ENCODE peak calls at places on chromosome 4, in ten cellular contexts. J, Z, S, I, A, P, D, H, G and W are unnamed samples. For H3K4me1, the result is how much of the 10 kb centered on the place peaks cover.

GRCh38 chr4:16083217-16084191 is at the start of gene PROM1:
- DNase-seq in J (no peak), Z (no peak), S (peak), I (no peak), A (no peak), P (peak), D (no peak), H (no peak), G (no peak), W (peak)

GRCh38 chr4:133151301-133151680 is 2.2 kb downstream of the PCDH10 start:
- DNase-seq in J (no peak), Z (no peak), S (no peak), I (peak), A (peak), P (no peak), D (no peak), H (no peak), G (no peak), W (no peak)

GRCh38 chr4:122739174-122739573 is 6.7 kb downstream of the BBS12 start:
- DNase-seq in J (peak), Z (no peak), S (no peak), I (no peak), A (no peak), P (no peak), D (no peak), H (peak), G (no peak), W (no peak)

GRCh38 chr4:111400736-111401135 is 744.5 kb upstream of the FAM241A start:
- DNase-seq in J (peak), Z (no peak), S (no peak), I (no peak), A (peak), P (no peak), D (no peak), H (peak), G (no peak), W (no peak)

GRCh38 chr4:180455226-180455625 is 1788.0 kb upstream of the TENM3 start:
- DNase-seq in J (no peak), Z (no peak), S (no peak), I (no peak), A (no peak), P (no peak), D (no peak), H (peak), G (no peak), W (no peak)

GRCh38 chr4:134780244-134780643 is 578.7 kb upstream of the PABPC4L start:
- DNase-seq in J (no peak), Z (no peak), S (no peak), I (no peak), A (no peak), P (no peak), D (no peak), H (no peak), G (no peak), W (no peak)

GRCh38 chr4:31984872-31985271 is 1264.7 kb downstream of the PCDH7 start:
- DNase-seq in J (no peak), Z (no peak), S (no peak), I (no peak), A (no peak), P (no peak), D (no peak), H (peak), G (no peak), W (no peak)

GRCh38 chr4:110780538-110780937 is 157.7 kb upstream of the PITX2 start:
- DNase-seq in J (no peak), Z (no peak), S (no peak), I (no peak), A (no peak), P (no peak), D (no peak), H (no peak), G (no peak), W (no peak)

GRCh38 chr4:70893790-70894189 is 8.4 kb upstream of the MOB1B start:
- DNase-seq in J (no peak), Z (no peak), S (no peak), I (no peak), A (no peak), P (no peak), D (no peak), H (no peak), G (no peak), W (no peak)

GRCh38 chr4:118765399-118765798 is 70.5 kb downstream of the SEC24D start:
- DNase-seq in J (peak), Z (no peak), S (no peak), I (no peak), A (peak), P (no peak), D (no peak), H (peak), G (no peak), W (peak)

GRCh38 chr4:170090667-170091052 is 904 bp upstream of the AADAT start:
- DNase-seq in J (no peak), Z (no peak), S (no peak), I (no peak), A (no peak), P (no peak), D (no peak), H (peak), G (no peak), W (peak)

GRCh38 chr4:8276358-8277240 is 7.0 kb downstream of the HTRA3 start:
- DNase-seq in J (no peak), Z (peak), S (no peak), I (peak), A (peak), P (peak), D (no peak), H (no peak), G (no peak), W (no peak)

GRCh38 chr4:24070117-24070516 is 180.3 kb upstream of the PPARGC1A start:
- DNase-seq in J (peak), Z (no peak), S (no peak), I (no peak), A (no peak), P (no peak), D (no peak), H (peak), G (no peak), W (no peak)

GRCh38 chr4:172601195-172601594 is 567.4 kb upstream of the GALNT7 start:
- DNase-seq in J (no peak), Z (no peak), S (no peak), I (no peak), A (no peak), P (no peak), D (no peak), H (no peak), G (no peak), W (no peak)

GRCh38 chr4:156941940-156942548 is 29.6 kb downstream of the PDGFC start:
- DNase-seq in J (peak), Z (no peak), S (peak), I (no peak), A (peak), P (no peak), D (no peak), H (peak), G (no peak), W (no peak)

GRCh38 chr4:15479913-15480185 is 10.2 kb downstream of the CC2D2A start:
- DNase-seq in J (no peak), Z (no peak), S (no peak), I (no peak), A (no peak), P (no peak), D (no peak), H (no peak), G (no peak), W (no peak)

GRCh38 chr4:4575284-4576211 is 33.7 kb upstream of the STX18 start:
- DNase-seq in J (peak), Z (no peak), S (peak), I (peak), A (peak), P (peak), D (peak), H (no peak), G (peak), W (peak)

GRCh38 chr4:150493846-150494245 is 88.1 kb upstream of the MAB21L2 start:
- DNase-seq in J (no peak), Z (no peak), S (no peak), I (no peak), A (no peak), P (no peak), D (no peak), H (peak), G (no peak), W (no peak)

DNA sequence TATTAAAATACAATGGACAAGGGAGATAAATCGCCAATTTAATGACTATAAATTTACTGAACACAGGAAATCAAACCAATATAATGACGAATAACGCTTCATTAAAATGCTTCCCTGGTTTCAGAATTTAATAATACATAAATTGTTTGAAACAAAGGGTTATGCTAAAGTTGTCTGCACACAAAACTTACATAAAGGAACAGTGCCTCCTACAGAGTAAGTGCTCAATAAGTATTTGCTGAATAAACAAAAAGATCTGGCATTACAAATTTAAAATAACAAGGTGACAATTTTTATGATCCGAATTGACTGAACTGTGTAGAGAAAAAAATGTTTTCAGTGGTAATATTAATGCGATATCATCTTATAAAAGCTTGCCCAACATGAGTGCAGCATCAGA is 69.6 kb downstream of the NOCT start:
- DNase-seq in J (peak), Z (no peak), S (no peak), I (no peak), A (peak), P (no peak), D (no peak), H (peak), G (peak), W (peak)
- H3K4me3 ChIP-seq in J (peak), Z (peak), S (peak), I (peak), A (peak), P (peak), D (no peak), H (peak), G (no peak), W (no peak)

DNA sequence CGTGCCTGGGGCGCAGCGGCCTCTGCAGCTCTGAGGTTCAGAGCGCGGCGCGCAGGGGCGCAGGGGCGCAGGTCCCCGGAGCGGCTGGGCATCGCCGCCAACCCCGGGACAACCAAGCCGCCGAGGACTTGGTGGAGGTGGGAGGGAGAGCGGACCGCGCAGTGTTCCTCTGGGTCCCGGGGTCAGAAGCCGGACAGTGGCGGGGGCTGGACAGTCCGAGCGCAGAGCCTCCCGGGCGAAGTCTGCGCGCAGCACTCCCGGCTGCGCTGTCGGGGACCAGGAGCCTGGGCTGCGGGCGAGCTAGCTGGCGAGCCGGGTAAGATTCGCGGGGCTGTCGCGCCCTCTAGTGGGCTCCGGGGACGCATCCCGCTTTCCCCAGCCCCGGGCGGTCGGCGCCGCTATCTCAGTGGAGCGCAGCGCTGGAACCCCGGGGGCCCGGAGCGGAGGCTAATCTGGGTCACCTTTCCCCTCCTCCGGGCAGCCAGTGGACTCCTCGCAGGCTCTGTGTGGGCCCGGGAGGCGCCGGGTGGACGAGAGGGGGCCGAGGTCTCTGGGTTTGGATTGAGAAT is 4.1 kb downstream of the PDGFRA start:
- DNase-seq in J (peak), Z (peak), S (peak), I (peak), A (peak), P (peak), D (peak), H (peak), G (peak), W (peak)
- H3K4me1 ChIP-seq in J (under half), Z (half or more), S (under half), I (under half), A (under half), P (under half), D (under half), H (under half), G (under half), W (under half)

DNA sequence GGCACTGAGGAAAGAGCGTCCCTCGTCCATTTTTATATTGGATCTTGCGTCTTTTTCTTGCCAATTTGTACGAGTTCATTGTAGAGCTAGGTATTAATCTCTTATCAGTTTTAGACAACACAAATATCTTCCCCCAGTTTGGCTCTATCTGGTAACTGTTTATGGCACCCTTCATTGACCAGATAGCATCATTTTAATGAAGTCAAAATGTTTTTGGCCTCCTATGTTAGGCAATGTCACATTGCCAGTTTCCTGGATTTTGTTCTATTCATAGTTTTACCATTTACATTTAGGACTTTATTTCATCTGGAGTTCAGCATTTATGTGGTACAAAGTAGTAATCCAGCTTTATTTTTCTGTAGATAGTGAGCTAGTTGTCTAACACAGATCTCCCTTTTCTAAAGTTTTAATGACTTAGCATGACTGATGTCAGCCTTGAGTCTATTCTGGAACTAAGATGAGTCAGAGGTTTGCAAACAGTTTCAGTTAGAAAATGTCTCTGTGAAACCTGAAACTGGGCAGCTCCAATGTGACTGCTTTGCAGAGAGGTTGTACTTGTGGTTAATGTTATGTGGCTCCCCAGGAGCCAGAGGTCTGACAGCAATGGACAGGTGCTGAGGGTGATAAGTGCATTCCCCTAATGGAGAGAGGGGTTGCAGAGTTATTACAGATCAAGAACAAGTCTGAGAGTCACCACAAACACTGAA is 5.3 kb upstream of the STBD1 start:
- DNase-seq in J (peak), Z (no peak), S (no peak), I (no peak), A (no peak), P (no peak), D (no peak), H (peak), G (no peak), W (peak)
- H3K27ac ChIP-seq in J (peak), Z (peak), S (peak), I (peak), A (no peak), P (peak), D (peak), H (peak), G (no peak), W (peak)

DNA sequence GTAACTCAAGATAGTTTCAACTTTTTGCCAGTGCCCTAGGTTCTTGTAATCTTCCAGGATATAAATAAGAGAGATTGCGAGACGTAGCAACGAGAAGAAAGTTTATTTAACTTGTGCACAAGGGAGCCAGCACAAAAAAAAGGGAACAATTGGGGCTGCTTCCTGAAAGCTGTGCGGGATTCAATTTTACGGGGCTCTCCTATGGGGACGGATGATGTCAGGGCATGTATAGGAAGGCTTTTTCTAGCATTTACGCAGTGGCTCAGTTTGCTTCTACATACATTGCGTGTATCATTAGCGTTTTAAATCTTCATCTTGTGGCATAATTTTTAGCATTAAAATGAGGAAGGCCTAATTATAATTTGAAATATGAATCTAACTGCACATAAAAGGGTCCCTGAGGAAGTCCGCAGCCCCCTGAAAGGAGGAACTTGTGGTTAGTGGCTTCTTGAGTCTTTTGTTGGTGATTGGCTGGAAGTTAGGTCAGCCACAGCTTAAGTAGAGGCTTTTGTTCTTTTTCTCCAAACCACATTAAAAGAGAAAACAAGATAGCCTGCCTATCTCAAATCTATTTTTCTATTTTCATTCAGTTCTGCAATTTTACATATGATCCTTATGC is 668.2 kb upstream of the NDST4 start:
- DNase-seq in J (no peak), Z (no peak), S (no peak), I (no peak), A (no peak), P (no peak), D (no peak), H (no peak), G (no peak), W (no peak)
- H3K4me3 ChIP-seq in J (no peak), Z (no peak), S (no peak), I (no peak), A (no peak), P (no peak), D (no peak), H (no peak), G (no peak), W (no peak)